ENCODE peak calls at places on chromosomes 6 and 20, in six cellular contexts. U is stomach, F is upper lobe of left lung, Q is suprapubic skin, N is prostate gland, T is HCT116. A is an unnamed sample. For H3K36me3, the result is how much of the 10 kb centered on the place peaks cover.

GRCh38 chr6:84554706-84555105 is 209.7 kb downstream of the TBX18 start:
- DNase-seq in U (no peak), F (no peak), Q (no peak), N (no peak), T (no peak), A (no peak)

GRCh38 chr6:157133856-157134255 is 189.5 kb downstream of the TMEM242 start:
- DNase-seq in U (no peak), F (no peak), Q (no peak), N (no peak), T (no peak), A (no peak)

GRCh38 chr20:20666359-20666758 is 46.1 kb downstream of the RALGAPA2 start:
- DNase-seq in U (no peak), F (no peak), Q (no peak), N (no peak), T (no peak), A (no peak)

GRCh38 chr20:41185013-41185757 is 47.8 kb downstream of the PLCG1 start:
- DNase-seq in U (peak), F (no peak), Q (no peak), N (no peak), T (no peak), A (no peak)

GRCh38 chr6:37525460-37526357 is 26.0 kb upstream of the CCDC167 start:
- DNase-seq in U (no peak), F (no peak), Q (no peak), N (no peak), T (no peak), A (no peak)

GRCh38 chr6:15370730-15371129 is 124.9 kb downstream of the JARID2 start:
- DNase-seq in U (no peak), F (no peak), Q (no peak), N (no peak), T (no peak), A (no peak)

GRCh38 chr20:49676581-49677291 is 36.9 kb downstream of the B4GALT5 start:
- DNase-seq in U (peak), F (no peak), Q (no peak), N (no peak), T (no peak), A (no peak)

GRCh38 chr6:15897063-15897934 is 231.6 kb upstream of the MYLIP start:
- DNase-seq in U (no peak), F (no peak), Q (no peak), N (no peak), T (no peak), A (no peak)

GRCh38 chr20:59938696-59939051 is 1.4 kb downstream of the PPP1R3D start:
- DNase-seq in U (no peak), F (no peak), Q (peak), N (no peak), T (no peak), A (no peak)

GRCh38 chr6:140320081-140320798 is 945.8 kb upstream of the CITED2 start:
- DNase-seq in U (no peak), F (no peak), Q (no peak), N (no peak), T (no peak), A (no peak)

GRCh38 chr20:51509208-51509607 is 33.3 kb downstream of the NFATC2 start:
- DNase-seq in U (no peak), F (no peak), Q (no peak), N (no peak), T (no peak), A (no peak)

GRCh38 chr6:39568896-39569295 is 156.3 kb downstream of the KIF6 start:
- DNase-seq in U (no peak), F (no peak), Q (no peak), N (no peak), T (no peak), A (no peak)
- TF ChIP-seq POLR2AphosphoS5 in U (no peak), F (no peak), Q (no peak), N (no peak), T (no peak), A (no peak)

DNA sequence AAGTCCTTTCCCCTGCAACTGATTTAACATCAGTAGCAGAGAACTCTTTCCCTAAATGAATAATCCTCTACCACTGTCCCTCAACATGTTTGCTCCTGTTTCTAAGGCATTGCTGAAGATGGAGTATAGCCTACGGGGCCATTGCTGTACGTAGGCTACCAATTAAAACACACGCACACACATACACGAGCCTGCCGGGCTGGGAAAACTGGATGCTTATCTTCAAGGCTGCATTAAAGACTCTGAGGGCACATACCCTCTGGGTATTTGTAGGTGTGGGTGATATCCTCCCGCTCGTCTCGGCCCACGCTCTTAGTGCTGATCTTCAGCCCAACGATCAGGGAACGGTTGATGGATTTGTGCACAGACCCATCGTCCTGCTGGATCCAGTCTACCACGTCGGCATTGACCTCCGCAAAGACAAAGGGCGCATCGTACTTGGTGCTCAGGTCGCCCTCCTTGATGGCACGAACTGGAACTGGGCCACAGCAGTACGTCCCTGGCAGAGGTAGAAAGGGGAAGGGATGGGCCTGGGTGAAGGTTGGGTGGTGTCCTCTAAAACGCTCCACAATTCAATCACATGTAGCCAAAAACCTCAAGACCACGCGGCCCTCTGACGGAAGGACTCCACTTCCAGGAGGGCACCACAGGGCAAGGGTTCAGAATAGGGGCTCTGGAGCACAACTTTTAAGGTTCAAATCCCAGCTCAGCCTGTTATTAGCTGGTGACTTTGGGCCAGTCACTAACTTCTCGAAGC is 25.7 kb downstream of the TGM2 start:
- DNase-seq in U (no peak), F (no peak), Q (no peak), N (no peak), T (no peak), A (no peak)
- TF ChIP-seq POLR2A in U (no peak), F (no peak), Q (no peak), N (no peak), T (no peak), A (no peak)

DNA sequence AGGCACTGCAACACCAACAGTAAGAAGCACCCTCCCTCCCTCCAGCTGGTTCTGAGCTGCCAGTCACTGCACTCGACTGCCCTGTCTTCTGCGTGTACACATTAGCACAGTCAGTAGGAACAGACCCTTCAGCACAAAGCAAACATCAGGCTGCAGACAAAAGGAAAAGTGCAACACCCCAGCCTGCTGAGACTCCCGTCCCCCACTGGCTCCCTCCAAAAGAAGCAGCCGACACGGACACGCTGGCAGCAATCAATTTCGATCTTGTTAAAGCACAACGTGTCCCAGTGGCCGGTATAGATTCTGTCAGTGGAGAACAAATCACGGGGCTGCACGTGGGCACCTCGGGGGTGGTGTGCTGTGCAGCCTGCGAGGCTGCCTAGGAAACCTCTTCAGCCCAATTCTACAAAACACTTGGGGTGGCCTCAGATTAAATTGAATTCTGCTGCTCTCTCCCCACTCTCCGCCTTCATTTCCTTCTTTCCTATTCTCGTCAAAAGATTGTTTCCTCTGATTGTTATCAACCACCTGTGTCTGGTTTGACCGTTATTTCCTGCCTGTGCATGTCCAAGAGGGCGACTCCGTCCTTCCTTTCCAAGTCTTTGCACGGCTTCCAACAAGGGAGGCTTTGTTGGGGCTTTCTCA is 38.7 kb downstream of the TRAF3IP2 start:
- DNase-seq in U (no peak), F (peak), Q (no peak), N (no peak), T (no peak), A (no peak)
- H3K36me3 ChIP-seq in U (half or more), F (under half), Q (under half), N (under half), T (under half), A (under half)

DNA sequence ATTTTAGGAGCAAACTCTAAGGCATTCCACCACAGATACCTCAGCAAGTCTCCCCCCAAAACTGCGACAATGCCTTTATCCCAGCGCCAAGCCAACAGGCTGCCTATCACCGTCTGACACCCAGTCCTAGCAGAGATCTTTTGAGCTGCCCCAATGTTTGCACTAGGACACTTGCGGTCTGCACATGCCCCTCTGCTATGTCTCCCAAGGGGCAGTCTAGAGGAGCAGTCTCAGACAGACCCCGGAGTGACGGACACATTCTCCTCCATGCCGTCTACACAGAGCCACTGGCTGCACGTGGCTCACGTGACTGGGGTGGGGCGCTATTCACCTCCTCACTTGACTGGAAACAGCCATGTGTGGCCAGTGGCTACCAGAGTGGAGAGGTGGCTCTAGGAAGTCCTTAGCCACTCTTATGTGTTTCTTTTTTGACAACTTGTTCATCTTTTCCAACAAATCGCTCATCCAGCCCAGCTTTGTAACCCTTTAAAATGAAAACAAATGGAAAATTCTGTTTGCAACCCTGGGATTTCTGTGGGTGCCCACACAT is 16.0 kb downstream of the DIDO1 start:
- DNase-seq in U (no peak), F (no peak), Q (no peak), N (no peak), T (no peak), A (no peak)
- TF ChIP-seq POLR2AphosphoS5 in U (no peak), F (no peak), Q (no peak), N (no peak), T (no peak), A (no peak)

GRCh38 chr6:75422024-75422639 is 71.5 kb downstream of the FILIP1 start:
- DNase-seq in U (no peak), F (no peak), Q (no peak), N (no peak), T (no peak), A (no peak)

GRCh38 chr6:75419980-75420379 is 73.6 kb downstream of the FILIP1 start:
- DNase-seq in U (no peak), F (no peak), Q (no peak), N (no peak), T (no peak), A (no peak)

GRCh38 chr6:75421316-75422023 is 72.1 kb downstream of the FILIP1 start:
- DNase-seq in U (no peak), F (no peak), Q (no peak), N (no peak), T (no peak), A (no peak)

GRCh38 chr6:75418233-75418632 is 75.4 kb downstream of the FILIP1 start:
- DNase-seq in U (no peak), F (no peak), Q (no peak), N (no peak), T (no peak), A (no peak)

GRCh38 chr6:75419408-75419807 is 74.2 kb downstream of the FILIP1 start:
- DNase-seq in U (no peak), F (no peak), Q (no peak), N (no peak), T (no peak), A (no peak)
- TF ChIP-seq POLR2A in U (no peak), F (no peak), Q (no peak), N (no peak), T (no peak), A (no peak)

GRCh38 chr20:24565952-24566351 is 96.5 kb downstream of the SYNDIG1 start:
- DNase-seq in U (no peak), F (no peak), Q (no peak), N (no peak), T (no peak), A (peak)
- H3K36me3 ChIP-seq in U (under half), F (under half), Q (under half), N (under half), T (under half), A (under half)

A was measured in vagina.